ENCODE peak calls at places on chromosome 18, in six cellular contexts. K is IMR-90, G is thyroid gland, S is GM03348, J is endothelial cell, D is NCI-H187 treated with DMSO at 0.1 percent for 48 hours. T is an unnamed sample.

GRCh38 chr18:12777543-12777942 is 74.7 kb downstream of the PSMG2 start:
- DNase-seq in K (no peak), G (no peak), S (no peak), J (peak; percentile 12), D (no peak), T (no peak)

GRCh38 chr18:70333316-70333715 is 44.5 kb downstream of the SOCS6 start:
- DNase-seq in K (no peak), G (no peak), S (no peak), J (no peak), D (no peak), T (no peak)

GRCh38 chr18:27005589-27005988 is 140.1 kb upstream of the AQP4 start:
- DNase-seq in K (no peak), G (no peak), S (peak; percentile 12), J (no peak), D (no peak), T (no peak)

GRCh38 chr18:31101148-31102019 is 837 bp downstream of the DSC2 start:
- DNase-seq in K (no peak), G (peak; percentile 80), S (peak; percentile 8), J (peak; percentile 64), D (no peak), T (peak; percentile 28)

GRCh38 chr18:75161629-75162028 is 47.3 kb downstream of the PTGR3 start:
- DNase-seq in K (no peak), G (peak; percentile 26), S (peak; percentile 59), J (no peak), D (no peak), T (no peak)

GRCh38 chr18:35042389-35043066 is 1.3 kb downstream of the MAPRE2 start:
- DNase-seq in K (no peak), G (no peak), S (no peak), J (no peak), D (no peak), T (no peak)

GRCh38 chr18:70263336-70263735 is 25.5 kb upstream of the SOCS6 start:
- DNase-seq in K (no peak), G (no peak), S (no peak), J (no peak), D (no peak), T (no peak)

GRCh38 chr18:8943900-8944870 is 158.3 kb upstream of the NDUFV2 start:
- DNase-seq in K (peak; percentile 94), G (no peak), S (peak; percentile 53), J (no peak), D (no peak), T (no peak)

GRCh38 chr18:10792181-10792580 is 266.4 kb downstream of the NAPG start:
- DNase-seq in K (peak; percentile 6), G (no peak), S (no peak), J (no peak), D (no peak), T (no peak)

GRCh38 chr18:3066391-3067079 is 53.6 kb upstream of the LPIN2 start:
- DNase-seq in K (no peak), G (no peak), S (no peak), J (no peak), D (no peak), T (no peak)

GRCh38 chr18:11946756-11947155 is 34.6 kb upstream of the IMPA2 start:
- DNase-seq in K (peak; percentile 67), G (peak; percentile 13), S (no peak), J (no peak), D (no peak), T (no peak)

GRCh38 chr18:39647627-39648502 is 2082.3 kb upstream of the CELF4 start:
- DNase-seq in K (peak; percentile 94), G (peak; percentile 17), S (peak; percentile 25), J (no peak), D (peak; percentile 92), T (no peak)

GRCh38 chr18:58004317-58004716 is 39.7 kb upstream of the NEDD4L start:
- DNase-seq in K (peak; percentile 81), G (no peak), S (peak; percentile 65), J (no peak), D (no peak), T (no peak)

GRCh38 chr18:36467614-36468013 is 170.1 kb downstream of the FHOD3 start:
- DNase-seq in K (no peak), G (no peak), S (no peak), J (no peak), D (no peak), T (no peak)

GRCh38 chr18:48781990-48782368 is 168.8 kb downstream of the SMAD7 start:
- DNase-seq in K (no peak), G (no peak), S (peak; percentile 29), J (no peak), D (no peak), T (no peak)

GRCh38 chr18:57210711-57211411 is 64.0 kb downstream of the BOD1L2 start:
- DNase-seq in K (no peak), G (no peak), S (no peak), J (no peak), D (no peak), T (no peak)

GRCh38 chr18:25435462-25435782 is 83.5 kb upstream of the ZNF521 start:
- DNase-seq in K (no peak), G (no peak), S (no peak), J (no peak), D (no peak), T (no peak)

GRCh38 chr18:48796491-48797205 is 154.1 kb downstream of the SMAD7 start:
- DNase-seq in K (no peak), G (no peak), S (no peak), J (no peak), D (no peak), T (no peak)

GRCh38 chr18:21330122-21330701 is 88.2 kb downstream of the GREB1L start:
- DNase-seq in K (no peak), G (peak; percentile 82), S (peak; percentile 18), J (no peak), D (no peak), T (no peak)

GRCh38 chr18:27752944-27753343 is 424.0 kb downstream of the CDH2 start:
- DNase-seq in K (no peak), G (no peak), S (no peak), J (no peak), D (no peak), T (no peak)

GRCh38 chr18:23194150-23194968 is 59.1 kb downstream of the CABLES1 start:
- DNase-seq in K (peak; percentile 65), G (no peak), S (peak; percentile 61), J (no peak), D (no peak), T (no peak)

GRCh38 chr18:74604774-74605173 is 7.1 kb downstream of the ZNF407 start:
- DNase-seq in K (peak; percentile 67), G (no peak), S (peak; percentile 29), J (no peak), D (no peak), T (no peak)

GRCh38 chr18:63099848-63100625 is 219.5 kb downstream of the BCL2 start:
- DNase-seq in K (no peak), G (peak; percentile 35), S (no peak), J (no peak), D (no peak), T (no peak)

GRCh38 chr18:8747440-8747937 is 42.1 kb downstream of the MTCL1 start:
- DNase-seq in K (peak; percentile 96), G (no peak), S (peak; percentile 84), J (no peak), D (no peak), T (no peak)

GRCh38 chr18:9737814-9738160 is 29.7 kb downstream of the RAB31 start:
- DNase-seq in K (no peak), G (no peak), S (no peak), J (no peak), D (peak; percentile 81), T (no peak)

GRCh38 chr18:28439870-28440269 is 262.9 kb upstream of the CDH2 start:
- DNase-seq in K (no peak), G (no peak), S (no peak), J (no peak), D (no peak), T (no peak)

GRCh38 chr18:46624127-46624526 is 32.9 kb downstream of the LOXHD1 start:
- DNase-seq in K (no peak), G (no peak), S (no peak), J (no peak), D (no peak), T (no peak)

GRCh38 chr18:57918601-57919000 is 115.5 kb upstream of the ATP8B1 start:
- DNase-seq in K (no peak), G (no peak), S (no peak), J (no peak), D (no peak), T (no peak)